ENCODE peak calls at places on chromosomes 3 and 15, in ten cellular contexts. I is psoas muscle; P is fibroblast of lung; L is H9; H is lung; C is A549; Z is CD8-positive, alpha-beta T cell; N is upper lobe of right lung; U is left ventricle myocardium inferior; D is sigmoid colon. M is an unnamed sample.

GRCh38 chr15:69484837-69485236 is 32.2 kb downstream of the RPLP1 start:
- DNase-seq in H (no peak), N (no peak), U (no peak), L (no peak), D (no peak), P (no peak), C (no peak), Z (no peak), I (no peak), M (no peak)

GRCh38 chr3:55859305-55859704 is 372.2 kb upstream of the WNT5A start:
- DNase-seq in U (no peak), D (no peak), I (no peak), H (no peak), L (no peak), C (no peak), P (no peak), Z (no peak), N (no peak), M (no peak)

GRCh38 chr15:29449136-29449535 is 179.5 kb upstream of the NSMCE3 start:
- DNase-seq in D (no peak), U (no peak), I (no peak), P (no peak), H (no peak), C (no peak), L (peak; percentile 54), N (no peak), Z (no peak), M (no peak)

GRCh38 chr3:22236490-22237271 is 485.7 kb upstream of the ZNF385D start:
- DNase-seq in L (no peak), P (no peak), U (no peak), Z (no peak), I (no peak), H (no peak), D (no peak), C (no peak), N (no peak), M (no peak)

GRCh38 chr15:55360256-55360655 is 41.2 kb downstream of the PIGB start:
- DNase-seq in Z (no peak), D (no peak), C (no peak), N (no peak), P (no peak), H (no peak), U (no peak), I (no peak), L (no peak), M (no peak)

GRCh38 chr3:158091526-158091925 is 14.7 kb downstream of the SHOX2 start:
- DNase-seq in N (no peak), Z (no peak), C (peak; percentile 28), D (no peak), L (no peak), P (no peak), I (no peak), U (no peak), H (no peak), M (no peak)

GRCh38 chr15:63503739-63504246 is 600 bp upstream of the USP3 start:
- DNase-seq in P (peak; percentile 89), D (peak; percentile 86), L (peak; percentile 63), H (peak; percentile 64), C (peak; percentile 48), U (no peak), Z (peak; percentile 87), I (peak; percentile 74), N (no peak), M (peak; percentile 67)

GRCh38 chr15:91268510-91268909 is 168.5 kb downstream of the SV2B start:
- DNase-seq in H (no peak), N (no peak), I (no peak), U (no peak), C (peak; percentile 37), P (no peak), L (peak; percentile 64), Z (no peak), D (no peak), M (no peak)

GRCh38 chr15:89770041-89770440 is 6.1 kb upstream of the MESP2 start:
- DNase-seq in N (no peak), U (no peak), H (no peak), P (peak; percentile 74), D (no peak), Z (no peak), L (no peak), C (no peak), I (no peak), M (no peak)

GRCh38 chr15:79881254-79881653 is 15.6 kb downstream of the MTHFS start:
- DNase-seq in C (no peak), L (no peak), P (no peak), H (no peak), D (no peak), U (no peak), I (no peak), N (no peak), Z (no peak), M (no peak)

GRCh38 chr15:79875213-79875612 is 21.6 kb downstream of the MTHFS start:
- DNase-seq in I (no peak), H (no peak), P (no peak), L (no peak), N (no peak), U (no peak), D (no peak), Z (no peak), C (no peak), M (no peak)

GRCh38 chr15:79881668-79882067 is 15.1 kb downstream of the MTHFS start:
- DNase-seq in I (no peak), Z (no peak), L (no peak), C (no peak), P (no peak), N (no peak), H (no peak), U (no peak), D (no peak), M (no peak)

GRCh38 chr15:79874242-79874641 is 22.6 kb downstream of the MTHFS start:
- DNase-seq in Z (no peak), P (peak; percentile 48), I (no peak), C (no peak), U (no peak), L (no peak), D (no peak), N (no peak), H (no peak), M (no peak)

DNA sequence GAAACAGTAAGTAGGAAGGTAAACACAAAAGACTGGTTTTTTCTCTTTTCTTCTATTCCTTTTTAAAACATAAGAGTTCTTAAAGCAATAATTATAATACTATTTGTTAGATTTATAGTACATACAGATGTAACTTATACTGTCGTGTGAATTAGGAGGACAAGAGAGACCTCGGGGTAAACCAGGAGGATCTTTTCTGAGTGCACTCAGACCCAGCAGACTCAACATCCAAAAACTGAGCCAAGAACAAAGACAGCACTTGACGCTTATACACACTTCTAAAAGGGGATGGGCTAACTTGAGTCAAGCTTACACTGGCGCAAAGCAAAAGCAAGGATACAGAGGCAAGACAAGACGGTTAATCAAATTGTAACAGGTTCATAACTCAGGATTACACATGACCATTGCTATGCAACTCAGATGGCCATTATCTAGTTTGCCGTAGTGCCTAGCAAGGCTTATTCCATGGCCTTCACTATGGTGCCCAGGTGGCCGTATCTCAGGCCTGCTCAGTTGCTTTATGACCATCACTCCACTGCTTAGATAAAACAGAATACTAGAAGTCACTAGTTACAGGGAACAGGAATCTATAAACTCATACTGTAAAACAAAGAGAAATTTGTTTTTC is 18.6 kb downstream of the MTHFS start:
- DNase-seq in L (no peak), H (no peak), N (no peak), U (no peak), I (no peak), P (no peak), Z (no peak), C (no peak), D (no peak), M (no peak)
- H3K9me3 ChIP-seq in L (peaks cover 13% of the 10 kb centered on the region), H (peaks cover 10% of the 10 kb centered on the region), N (peaks cover 40% of the 10 kb centered on the region), U (peaks cover 63% of the 10 kb centered on the region), I (peaks cover 30% of the 10 kb centered on the region), P (no peaks in the 10 kb centered on the region), Z (peaks cover 23% of the 10 kb centered on the region), C (peaks cover 49% of the 10 kb centered on the region), D (peaks cover 10% of the 10 kb centered on the region), M (peaks cover 6% of the 10 kb centered on the region)

GRCh38 chr15:25228261-25228660 is 210.6 kb downstream of the UBE3A start:
- DNase-seq in I (no peak), U (no peak), Z (no peak), C (no peak), P (no peak), L (no peak), N (no peak), H (no peak), D (no peak), M (no peak)

GRCh38 chr15:25220834-25221233 is 218.0 kb downstream of the UBE3A start:
- DNase-seq in D (no peak), Z (no peak), N (no peak), C (no peak), I (no peak), H (no peak), L (no peak), U (no peak), P (no peak), M (no peak)

GRCh38 chr15:25230442-25230841 is 208.4 kb downstream of the UBE3A start:
- DNase-seq in N (no peak), L (no peak), D (no peak), H (no peak), I (no peak), Z (no peak), P (no peak), C (no peak), U (no peak), M (no peak)

GRCh38 chr15:25224396-25224795 is 214.4 kb downstream of the UBE3A start:
- DNase-seq in H (no peak), P (no peak), L (no peak), N (no peak), I (no peak), Z (no peak), U (no peak), C (no peak), D (no peak), M (no peak)

GRCh38 chr15:25226360-25226759 is 212.5 kb downstream of the UBE3A start:
- DNase-seq in C (no peak), N (no peak), D (no peak), P (no peak), Z (no peak), L (no peak), I (no peak), U (peak; percentile 66), H (no peak), M (no peak)
- H3K9me3 ChIP-seq in C (no peaks in the 10 kb centered on the region), N (no peaks in the 10 kb centered on the region), D (no peaks in the 10 kb centered on the region), P (no peaks in the 10 kb centered on the region), Z (no peaks in the 10 kb centered on the region), L (peaks cover 68% of the 10 kb centered on the region), I (no peaks in the 10 kb centered on the region), U (peaks cover 42% of the 10 kb centered on the region), H (peaks cover 69% of the 10 kb centered on the region), M (peaks cover 3% of the 10 kb centered on the region)

GRCh38 chr15:99466701-99467337 is 99.0 kb upstream of the MEF2A start:
- DNase-seq in H (no peak), C (no peak), N (no peak), D (no peak), Z (no peak), P (peak; percentile 70), I (no peak), L (no peak), U (no peak), M (no peak)
- H3K9me3 ChIP-seq in H (no peaks in the 10 kb centered on the region), C (peaks cover 18% of the 10 kb centered on the region), N (peaks cover 13% of the 10 kb centered on the region), D (no peaks in the 10 kb centered on the region), Z (peaks cover 5% of the 10 kb centered on the region), P (no peaks in the 10 kb centered on the region), I (peaks cover 25% of the 10 kb centered on the region), L (no peaks in the 10 kb centered on the region), U (peaks cover 42% of the 10 kb centered on the region), M (no peaks in the 10 kb centered on the region)

DNA sequence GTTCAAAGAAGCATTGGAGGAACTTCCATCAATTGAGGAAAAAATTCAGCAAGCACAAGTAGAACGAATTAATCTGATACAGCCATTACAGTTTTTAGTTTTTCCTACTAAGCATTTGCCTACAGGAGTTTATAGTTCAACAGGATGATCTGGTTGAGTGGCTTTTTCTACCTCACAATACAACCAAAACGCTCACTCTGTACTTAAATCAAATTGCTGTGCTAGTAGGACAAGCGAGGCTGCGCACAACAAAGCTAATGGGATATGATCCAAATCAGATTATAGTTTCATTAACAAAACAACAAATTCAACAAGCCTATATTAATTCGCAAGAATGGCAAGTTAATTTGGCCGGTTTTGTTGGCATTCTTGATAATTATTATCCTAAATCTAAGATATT is 44.2 kb downstream of the ETFA start:
- DNase-seq in I (no peak), P (no peak), Z (no peak), H (no peak), N (no peak), U (no peak), C (no peak), D (no peak), L (no peak), M (no peak)
- H3K9me3 ChIP-seq in I (peaks cover 10% of the 10 kb centered on the region), P (no peaks in the 10 kb centered on the region), Z (no peaks in the 10 kb centered on the region), H (peaks cover 10% of the 10 kb centered on the region), N (peaks cover 21% of the 10 kb centered on the region), U (peaks cover 34% of the 10 kb centered on the region), C (no peaks in the 10 kb centered on the region), D (peaks cover 3% of the 10 kb centered on the region), L (peaks cover 25% of the 10 kb centered on the region), M (peaks cover 3% of the 10 kb centered on the region)